ENCODE peak calls at places on chromosomes 5 and 9, in seven cellular contexts. L, R, X, F, U, A and W are unnamed samples.

GRCh38 chr9:128232811-128233428 is 29.7 kb downstream of the DNM1 start:
- DNase-seq in L (no peak), R (peak; percentile 3), X (no peak), F (no peak), U (no peak), A (no peak), W (no peak)

GRCh38 chr5:143739741-143740140 is 72.2 kb upstream of the HMHB1 start:
- DNase-seq in L (no peak), R (no peak), X (no peak), F (no peak), U (no peak), A (no peak), W (peak; percentile 47)

GRCh38 chr5:179755022-179755421 is 22.4 kb downstream of the MAML1 start:
- DNase-seq in L (no peak), R (peak; percentile 38), X (no peak), F (peak; percentile 50), U (peak; percentile 68), A (no peak), W (no peak)

GRCh38 chr5:137666109-137666850 is 69.6 kb downstream of the KLHL3 start:
- DNase-seq in L (no peak), R (no peak), X (peak; percentile 21), F (peak; percentile 56), U (no peak), A (no peak), W (peak; percentile 6)

GRCh38 chr5:181052928-181053759 is 13.1 kb downstream of the BTNL9 start:
- DNase-seq in L (no peak), R (peak; percentile 16), X (no peak), F (no peak), U (peak; percentile 70), A (peak; percentile 67), W (no peak)

GRCh38 chr5:17891881-17892280 is 257.6 kb downstream of the TAF11L14 start:
- DNase-seq in L (no peak), R (no peak), X (no peak), F (no peak), U (peak; percentile 74), A (no peak), W (no peak)

GRCh38 chr5:58127486-58128220 is 332.2 kb downstream of the PLK2 start:
- DNase-seq in L (no peak), R (no peak), X (no peak), F (peak; percentile 33), U (no peak), A (no peak), W (peak; percentile 7)

GRCh38 chr9:32404856-32405255 is 20.4 kb downstream of the ACO1 start:
- DNase-seq in L (no peak), R (no peak), X (no peak), F (no peak), U (no peak), A (no peak), W (no peak)

GRCh38 chr9:116933251-116933650 is 246.1 kb downstream of the TRIM32 start:
- DNase-seq in L (no peak), R (no peak), X (no peak), F (no peak), U (peak; percentile 34), A (no peak), W (peak; percentile 92)

GRCh38 chr5:74412064-74412463 is 228.5 kb downstream of the ENC1 start:
- DNase-seq in L (no peak), R (no peak), X (no peak), F (no peak), U (peak; percentile 76), A (no peak), W (no peak)

GRCh38 chr5:112869948-112870347 is 8.9 kb downstream of the SRP19 start:
- DNase-seq in L (no peak), R (no peak), X (no peak), F (no peak), U (no peak), A (no peak), W (no peak)
- TF ChIP-seq CTCF in L (no peak), R (no peak), X (no peak), F (no peak), U (no peak), A (no peak), W (no peak)

GRCh38 chr5:103562084-103562452 is 521 bp downstream of the NUDT12 start:
- DNase-seq in L (no peak), R (peak; percentile 8), X (no peak), F (no peak), U (no peak), A (no peak), W (no peak)
- H3K4me3 ChIP-seq in L (peak overlapping the region; percentile 83), R (peak overlapping the region; percentile 87), X (peak overlapping the region; percentile 78), F (peak overlapping the region; percentile 90), U (peak overlapping the region; percentile 82), A (peak overlapping the region; percentile 79), W (peak overlapping the region; percentile 60)

DNA sequence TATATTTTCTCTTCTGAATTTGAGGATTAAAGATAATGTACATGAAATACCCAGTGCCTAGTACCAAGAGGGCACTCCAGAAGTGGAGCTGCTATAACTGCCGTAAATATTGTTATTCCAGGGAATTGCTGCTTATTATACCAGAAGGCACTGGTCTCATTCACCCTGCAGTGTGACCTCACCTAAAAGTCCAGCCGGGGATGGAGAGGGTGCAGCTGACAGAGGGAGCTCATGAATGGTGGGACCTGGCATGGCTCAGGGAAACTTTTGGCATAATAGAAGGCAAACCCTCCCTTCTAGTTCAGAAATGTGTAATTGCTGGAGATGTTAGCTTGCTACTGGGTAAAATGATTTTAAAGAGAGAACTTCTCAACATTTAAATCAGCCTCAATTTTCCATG is 108.5 kb downstream of the MVB12B start:
- DNase-seq in L (no peak), R (no peak), X (no peak), F (no peak), U (no peak), A (no peak), W (no peak)
- TF ChIP-seq CTCF in L (no peak), R (no peak), X (no peak), F (no peak), U (no peak), A (no peak), W (no peak)

DNA sequence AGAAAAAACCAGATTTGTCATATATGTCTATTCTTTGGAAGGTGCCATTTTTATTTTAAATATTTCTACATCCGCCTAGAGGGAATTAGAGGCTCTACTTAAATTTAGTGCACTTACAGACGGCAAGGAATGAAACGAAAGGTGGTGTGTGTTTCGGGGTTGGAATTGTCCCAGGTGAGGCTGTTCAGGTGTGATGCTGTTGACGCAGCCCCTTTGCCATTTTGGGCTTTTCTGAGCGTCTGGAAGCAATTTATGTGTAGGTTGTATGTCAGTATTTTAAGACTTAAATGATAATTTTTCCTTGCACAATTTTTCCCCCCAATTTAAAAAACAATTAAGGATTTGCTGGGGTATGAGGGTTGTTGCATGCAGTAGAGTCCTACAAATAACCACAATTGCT is 2.0 kb downstream of the TENT4A start:
- DNase-seq in L (no peak), R (no peak), X (no peak), F (no peak), U (no peak), A (no peak), W (no peak)
- H3K4me3 ChIP-seq in L (peak overlapping the region; percentile 78), R (peak overlapping the region; percentile 84), X (peak overlapping the region; percentile 83), F (peak overlapping the region; percentile 80), U (peak overlapping the region; percentile 90), A (peak overlapping the region; percentile 95), W (peak overlapping the region; percentile 79)

GRCh38 chr5:33890633-33891032 is 1.2 kb downstream of the ADAMTS12 start:
- DNase-seq in L (no peak), R (no peak), X (peak; percentile 53), F (peak; percentile 63), U (peak; percentile 56), A (no peak), W (no peak)
- TF ChIP-seq CTCF in L (peak; percentile 45), R (no peak), X (peak; percentile 48), F (peak; percentile 58), U (peak; percentile 52), A (no peak), W (no peak)

GRCh38 chr9:37030591-37030939 is 3.5 kb downstream of the PAX5 start:
- DNase-seq in L (no peak), R (no peak), X (no peak), F (no peak), U (no peak), A (no peak), W (no peak)
- H3K4me3 ChIP-seq in L (no peak overlapping the region), R (no peak overlapping the region), X (no peak overlapping the region), F (no peak overlapping the region), U (no peak overlapping the region), A (no peak overlapping the region), W (no peak overlapping the region)

GRCh38 chr5:54159153-54159836 is 151.1 kb downstream of the ARL15 start:
- DNase-seq in L (no peak), R (no peak), X (peak; percentile 49), F (peak; percentile 29), U (no peak), A (no peak), W (peak; percentile 47)
- TF ChIP-seq CTCF in L (no peak), R (no peak), X (peak; percentile 3), F (no peak), U (peak; percentile 41), A (no peak), W (no peak)

DNA sequence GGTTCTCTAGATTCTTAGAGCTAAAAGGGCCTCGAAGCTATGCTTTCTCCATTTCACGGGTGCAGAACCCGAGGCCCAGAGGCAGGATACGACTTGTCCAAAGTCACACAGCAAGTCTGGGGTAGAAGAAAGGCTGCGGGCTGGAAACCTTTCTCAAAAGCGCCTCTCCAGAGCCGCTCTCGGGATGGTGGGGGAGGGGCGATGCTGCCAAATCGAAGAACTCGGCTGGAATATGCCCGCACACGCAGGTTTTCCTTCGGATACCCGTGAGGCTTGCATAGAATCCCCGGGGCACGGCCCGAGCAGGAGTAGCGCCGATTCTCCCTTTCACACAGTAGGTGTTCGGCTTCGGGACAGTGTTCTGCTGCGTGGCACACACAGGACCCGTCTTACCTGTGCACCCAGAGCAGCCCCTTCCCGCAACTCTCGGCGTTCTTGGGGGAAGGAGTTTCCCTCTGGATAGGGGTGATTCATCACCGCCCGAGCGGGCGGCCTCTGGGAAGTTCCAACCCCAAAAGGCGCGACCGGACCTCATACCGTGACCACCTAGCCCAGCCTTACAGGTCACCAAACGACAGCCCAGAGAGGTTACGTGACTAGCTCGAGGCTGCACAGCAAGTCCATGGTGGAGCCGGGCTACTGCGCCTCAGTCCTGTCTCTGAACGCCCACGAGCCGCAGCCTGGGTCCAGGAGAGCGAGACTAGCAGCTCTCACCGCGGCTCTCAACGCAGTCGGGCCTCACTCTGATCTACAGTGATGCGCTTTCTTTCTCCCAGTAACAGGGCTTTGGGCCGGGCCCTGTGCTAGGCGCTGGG is 4.1 kb downstream of the PAX5 start:
- DNase-seq in L (no peak), R (peak; percentile 14), X (no peak), F (no peak), U (peak; percentile 68), A (no peak), W (peak; percentile 29)
- H3K4me3 ChIP-seq in L (no peak overlapping the region), R (no peak overlapping the region), X (no peak overlapping the region), F (no peak overlapping the region), U (peak overlapping the region; percentile 39), A (no peak overlapping the region), W (no peak overlapping the region)